ENCODE peak calls at places on chromosomes 12 and 14, in four cellular contexts. One of them, this sample, is unnamed.

GRCh38 chr12:94689646-94690036 is 39.3 kb upstream of the TMCC3 start:
- DNase-seq in NB4: peak
- DNase-seq in ovary: no peak
- DNase-seq in GM12891: no peak
- DNase-seq in this sample: peak

GRCh38 chr14:24414732-24415420 is 14.6 kb downstream of the CBLN3 start:
- DNase-seq in NB4: no peak
- DNase-seq in ovary: no peak
- DNase-seq in GM12891: no peak
- DNase-seq in this sample: no peak

GRCh38 chr12:49187184-49187583 is 1.7 kb downstream of the TUBA1A start:
- DNase-seq in NB4: no peak
- DNase-seq in ovary: peak
- DNase-seq in GM12891: no peak
- DNase-seq in this sample: peak

GRCh38 chr12:79776111-79776510 is 85.3 kb upstream of the PAWR start:
- DNase-seq in NB4: no peak
- DNase-seq in ovary: no peak
- DNase-seq in GM12891: no peak
- DNase-seq in this sample: no peak

GRCh38 chr14:67186789-67187188 is 2.5 kb upstream of the GARIN2 start:
- DNase-seq in NB4: no peak
- DNase-seq in ovary: no peak
- DNase-seq in GM12891: no peak
- DNase-seq in this sample: no peak

GRCh38 chr12:71187379-71187778 is 29.6 kb upstream of the TSPAN8 start:
- DNase-seq in NB4: no peak
- DNase-seq in ovary: no peak
- DNase-seq in GM12891: no peak
- DNase-seq in this sample: no peak

GRCh38 chr14:30295980-30296379 is 263.0 kb upstream of the G2E3 start:
- DNase-seq in NB4: no peak
- DNase-seq in ovary: no peak
- DNase-seq in GM12891: no peak
- DNase-seq in this sample: no peak

GRCh38 chr12:50925342-50925651 is 27.0 kb upstream of the HIGD1C start:
- DNase-seq in NB4: peak
- DNase-seq in ovary: no peak
- DNase-seq in GM12891: no peak
- DNase-seq in this sample: no peak

GRCh38 chr12:132489078-132489601 is 811 bp upstream of the FBRSL1 start:
- DNase-seq in NB4: peak
- DNase-seq in ovary: peak
- DNase-seq in GM12891: no peak
- DNase-seq in this sample: no peak

GRCh38 chr12:21677622-21678277 is 20.1 kb upstream of the LDHB start:
- DNase-seq in NB4: no peak
- DNase-seq in ovary: no peak
- DNase-seq in GM12891: no peak
- DNase-seq in this sample: no peak

GRCh38 chr12:131034631-131035267 is 81.0 kb downstream of the ADGRD1 start:
- DNase-seq in NB4: no peak
- DNase-seq in ovary: no peak
- DNase-seq in GM12891: no peak
- DNase-seq in this sample: no peak

GRCh38 chr12:29070309-29070708 is 78.8 kb upstream of the FAR2 start:
- DNase-seq in NB4: no peak
- DNase-seq in ovary: no peak
- DNase-seq in GM12891: no peak
- DNase-seq in this sample: no peak

GRCh38 chr12:124519741-124520140 is 47.7 kb downstream of the NCOR2 start:
- DNase-seq in NB4: no peak
- DNase-seq in ovary: no peak
- DNase-seq in GM12891: no peak
- DNase-seq in this sample: peak

GRCh38 chr12:19440019-19440858 is 947 bp downstream of the AEBP2 start:
- DNase-seq in NB4: peak
- DNase-seq in ovary: peak
- DNase-seq in GM12891: peak
- DNase-seq in this sample: peak

GRCh38 chr12:19437996-19438395 is 1.3 kb upstream of the AEBP2 start:
- DNase-seq in NB4: no peak
- DNase-seq in ovary: no peak
- DNase-seq in GM12891: no peak
- DNase-seq in this sample: no peak

GRCh38 chr12:19436931-19437330 is 2.4 kb upstream of the AEBP2 start:
- DNase-seq in NB4: no peak
- DNase-seq in ovary: no peak
- DNase-seq in GM12891: no peak
- DNase-seq in this sample: no peak

GRCh38 chr12:19440916-19441315 is 1.6 kb downstream of the AEBP2 start:
- DNase-seq in NB4: no peak
- DNase-seq in ovary: no peak
- DNase-seq in GM12891: no peak
- DNase-seq in this sample: no peak

DNA sequence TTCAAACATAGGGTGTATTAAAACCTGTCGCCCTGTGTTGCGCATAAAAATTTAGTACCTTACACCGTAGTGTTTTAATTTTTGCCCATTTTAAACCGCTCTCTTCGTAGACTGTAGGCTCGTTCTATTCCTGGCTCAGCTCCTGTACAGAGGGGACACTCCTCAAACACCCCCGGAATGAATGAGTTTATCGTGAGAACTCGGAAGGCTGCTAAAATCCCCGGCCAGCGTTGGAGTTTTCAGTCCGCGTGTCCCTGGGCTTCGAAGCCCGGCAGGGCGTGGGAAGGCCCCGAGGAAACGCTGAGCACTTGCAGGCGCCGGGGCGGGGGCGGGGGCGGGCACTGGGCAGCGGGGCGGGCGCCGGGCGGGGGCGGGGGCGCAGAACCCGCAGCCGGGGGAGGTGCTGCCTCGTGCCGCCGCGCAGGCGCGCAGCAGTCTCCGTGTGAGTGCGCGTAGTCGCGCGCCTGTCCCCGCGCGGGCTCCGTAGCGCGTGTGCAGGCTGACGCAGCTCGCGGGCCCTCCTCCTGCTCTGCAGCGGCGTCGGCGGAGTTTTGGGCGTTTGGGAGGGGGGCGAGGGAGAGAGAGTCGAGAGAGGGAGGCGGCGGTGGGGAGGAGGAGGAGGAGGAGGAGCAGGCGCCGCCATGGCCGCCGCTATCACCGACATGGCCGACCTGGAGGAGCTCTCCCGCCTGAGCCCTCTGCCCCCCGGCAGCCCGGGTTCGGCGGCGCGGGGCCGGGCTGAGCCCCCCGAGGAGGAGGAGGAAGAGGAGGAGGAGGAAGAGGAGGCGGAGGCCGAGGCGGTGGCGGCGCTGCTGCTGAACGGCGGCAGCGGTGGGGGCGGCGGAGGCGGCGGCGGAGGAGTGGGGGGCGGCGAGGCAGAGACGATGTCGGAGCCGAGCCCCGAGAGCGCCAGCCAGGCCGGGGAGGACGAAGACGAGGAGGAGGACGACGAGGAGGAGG is at the start of gene AEBP2:
- DNase-seq in NB4: peak
- DNase-seq in ovary: peak
- DNase-seq in GM12891: peak
- DNase-seq in this sample: peak
- TF ChIP-seq POLR2A in NB4: peak
- TF ChIP-seq POLR2A in ovary: peak
- TF ChIP-seq POLR2A in GM12891: peak
- TF ChIP-seq POLR2A in this sample: peak

DNA sequence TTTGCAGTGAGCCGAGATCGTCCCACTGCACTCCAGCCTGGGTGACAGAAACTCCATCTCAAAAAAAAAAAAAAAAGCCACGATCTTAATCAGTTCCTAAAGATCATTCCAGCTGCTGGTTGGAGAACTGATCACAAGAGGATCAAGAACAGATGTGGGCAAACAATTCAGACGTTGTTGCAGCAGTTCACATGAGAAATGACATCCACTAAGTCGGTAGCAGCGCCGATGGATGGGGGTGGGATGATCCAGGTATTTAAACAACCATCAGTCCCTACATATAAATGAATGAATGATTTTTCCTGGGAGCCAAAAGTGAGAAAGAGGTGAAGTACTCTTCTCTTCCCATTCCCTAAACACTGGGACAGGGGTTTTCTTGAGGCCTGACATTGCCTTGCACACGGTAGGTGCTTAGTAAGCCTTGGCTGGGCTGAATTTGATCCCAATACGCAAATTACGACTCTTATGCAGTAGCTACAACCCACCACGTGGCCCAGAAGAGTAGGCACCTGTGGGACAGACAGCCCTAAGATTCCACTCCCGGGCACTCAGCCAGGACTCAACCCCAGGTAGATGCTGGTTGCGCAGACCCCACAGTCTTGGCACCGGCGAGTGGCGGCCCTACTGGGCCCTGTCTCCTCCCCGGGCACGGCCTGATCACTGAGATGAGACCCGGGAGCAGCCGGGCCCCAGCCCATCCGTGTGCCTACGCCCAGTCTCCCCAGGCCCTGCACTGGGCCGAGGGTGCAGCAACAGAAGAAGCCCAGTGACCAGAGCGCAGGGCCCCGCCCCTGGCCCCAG is 565 bp downstream of the SPRYD3 start:
- DNase-seq in NB4: no peak
- DNase-seq in ovary: peak
- DNase-seq in GM12891: no peak
- DNase-seq in this sample: no peak
- TF ChIP-seq POLR2A in NB4: no peak
- TF ChIP-seq POLR2A in ovary: no peak
- TF ChIP-seq POLR2A in GM12891: no peak
- TF ChIP-seq POLR2A in this sample: no peak

GRCh38 chr14:20681348-20682126 is 2.8 kb upstream of the RNASE4 start:
- DNase-seq in NB4: peak
- DNase-seq in ovary: peak
- DNase-seq in GM12891: no peak
- DNase-seq in this sample: peak
- TF ChIP-seq POLR2A in NB4: no peak
- TF ChIP-seq POLR2A in ovary: no peak
- TF ChIP-seq POLR2A in GM12891: no peak
- TF ChIP-seq POLR2A in this sample: no peak

GRCh38 chr12:103948746-103949406 is 16.8 kb upstream of the TDG start:
- DNase-seq in NB4: no peak
- DNase-seq in ovary: no peak
- DNase-seq in GM12891: no peak
- DNase-seq in this sample: no peak
- TF ChIP-seq POLR2A in NB4: no peak
- TF ChIP-seq POLR2A in ovary: no peak
- TF ChIP-seq POLR2A in GM12891: peak
- TF ChIP-seq POLR2A in this sample: no peak

DNA sequence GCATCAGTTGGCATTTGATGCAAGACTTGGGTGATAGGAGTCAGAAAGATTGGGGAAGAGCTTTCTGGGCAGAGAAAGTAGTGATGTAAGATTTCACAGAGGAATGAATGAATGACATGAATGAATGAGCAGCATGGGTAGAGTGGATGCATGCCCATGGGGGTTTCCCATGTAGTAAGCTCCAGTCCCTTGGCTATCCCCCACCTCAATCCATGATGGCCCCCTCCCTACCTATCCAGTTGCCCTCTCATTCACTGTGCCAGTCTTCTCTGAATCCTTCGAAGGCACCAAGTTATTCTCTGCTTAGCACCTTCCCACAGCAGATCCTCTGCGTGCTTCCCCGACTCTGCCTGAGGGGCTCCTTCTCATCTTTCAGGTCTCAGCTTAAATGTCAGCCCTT is 32.0 kb downstream of the ERH start:
- DNase-seq in NB4: no peak
- DNase-seq in ovary: no peak
- DNase-seq in GM12891: no peak
- DNase-seq in this sample: no peak
- TF ChIP-seq POLR2A in NB4: no peak
- TF ChIP-seq POLR2A in ovary: no peak
- TF ChIP-seq POLR2A in GM12891: no peak
- TF ChIP-seq POLR2A in this sample: no peak

DNA sequence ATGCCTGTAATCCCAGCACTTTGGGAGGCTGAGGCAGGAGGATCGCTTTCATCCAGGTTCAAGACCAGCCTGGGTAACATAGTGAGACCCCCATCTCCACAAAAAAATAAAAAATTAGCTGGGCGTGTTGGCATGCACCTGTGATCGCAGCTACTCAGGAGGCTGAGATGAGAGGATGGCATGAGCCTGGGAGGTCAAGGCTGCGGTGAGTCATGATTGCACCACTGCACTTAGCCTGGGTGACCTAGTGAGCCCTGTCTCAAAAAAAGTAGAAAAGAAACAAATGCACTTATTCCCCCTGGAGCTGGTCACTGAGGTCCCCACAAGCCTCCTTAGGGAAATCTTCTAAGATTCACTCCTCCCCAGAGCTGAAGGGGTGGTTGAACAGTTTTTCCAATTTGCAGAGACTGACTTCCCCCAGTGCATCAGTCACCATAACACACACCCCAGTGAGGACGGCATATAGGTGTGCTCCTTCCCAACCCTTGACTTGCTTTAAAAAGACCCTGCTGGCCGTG is 1.6 kb downstream of the CD9 start:
- DNase-seq in NB4: peak
- DNase-seq in ovary: no peak
- DNase-seq in GM12891: no peak
- DNase-seq in this sample: no peak
- TF ChIP-seq POLR2A in NB4: no peak
- TF ChIP-seq POLR2A in ovary: no peak
- TF ChIP-seq POLR2A in GM12891: no peak
- TF ChIP-seq POLR2A in this sample: no peak

DNA sequence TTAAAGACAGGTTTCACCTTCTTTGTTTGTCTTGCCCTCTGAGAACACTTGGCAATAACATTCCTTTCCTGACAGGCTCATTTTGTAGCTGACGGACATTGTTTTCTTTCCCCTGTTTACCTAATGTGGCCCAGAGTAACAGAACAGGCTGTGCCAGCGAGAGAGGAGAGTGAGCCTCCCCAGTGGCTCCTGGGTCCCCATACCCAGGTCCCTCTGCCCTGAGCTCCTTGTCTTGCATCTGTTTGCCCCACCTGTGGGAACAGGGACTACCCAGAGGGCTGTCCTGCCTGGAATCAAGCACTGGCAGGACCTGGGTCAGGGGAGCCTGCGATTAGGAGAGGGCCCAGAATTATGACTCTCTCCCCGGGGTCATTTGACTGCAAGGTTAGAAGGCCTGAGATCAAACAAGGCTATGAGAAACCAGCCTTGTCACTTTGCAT is 222.9 kb downstream of the ZFP36L1 start:
- DNase-seq in NB4: no peak
- DNase-seq in ovary: no peak
- DNase-seq in GM12891: no peak
- DNase-seq in this sample: no peak
- TF ChIP-seq POLR2A in NB4: no peak
- TF ChIP-seq POLR2A in ovary: no peak
- TF ChIP-seq POLR2A in GM12891: no peak
- TF ChIP-seq POLR2A in this sample: no peak

This sample was measured in uterus.